ENCODE peak calls at places on chromosome 1, in nine cellular contexts. One of them, this sample, is unnamed.
A peak's percentile ranks its signal among the peaks of the same experiment; 100 is the strongest.

GRCh38 chr1:107273515-107273914 is 132.7 kb downstream of the NTNG1 start:
- DNase-seq in HCT116: no peak
- DNase-seq in endothelial cell of umbilical vein: no peak
- DNase-seq in tibial nerve: no peak
- DNase-seq in Peyer's patch: no peak
- DNase-seq in fibroblast of lung: peak; percentile 9
- DNase-seq in left lung: no peak
- DNase-seq in spleen: no peak
- DNase-seq in heart left ventricle: no peak
- DNase-seq in this sample: no peak

GRCh38 chr1:8348777-8349472 is 31.0 kb downstream of the SLC45A1 start:
- DNase-seq in left lung: no peak
- DNase-seq in endothelial cell of umbilical vein: peak; percentile 48
- DNase-seq in Peyer's patch: peak; percentile 81
- DNase-seq in spleen: peak; percentile 91
- DNase-seq in fibroblast of lung: peak; percentile 71
- DNase-seq in heart left ventricle: no peak
- DNase-seq in HCT116: peak; percentile 27
- DNase-seq in tibial nerve: peak; percentile 60
- DNase-seq in this sample: peak; percentile 75

GRCh38 chr1:6872573-6873261 is 87.5 kb downstream of the CAMTA1 start:
- DNase-seq in HCT116: no peak
- DNase-seq in endothelial cell of umbilical vein: no peak
- DNase-seq in left lung: no peak
- DNase-seq in Peyer's patch: no peak
- DNase-seq in heart left ventricle: no peak
- DNase-seq in spleen: no peak
- DNase-seq in tibial nerve: no peak
- DNase-seq in fibroblast of lung: peak; percentile 28
- DNase-seq in this sample: no peak

GRCh38 chr1:152566681-152567080 is at the start of gene LCE3E:
- DNase-seq in spleen: no peak
- DNase-seq in tibial nerve: no peak
- DNase-seq in HCT116: no peak
- DNase-seq in Peyer's patch: no peak
- DNase-seq in heart left ventricle: no peak
- DNase-seq in left lung: no peak
- DNase-seq in fibroblast of lung: no peak
- DNase-seq in endothelial cell of umbilical vein: no peak
- DNase-seq in this sample: no peak

GRCh38 chr1:32816676-32817158 is 441 bp downstream of the YARS1 start:
- DNase-seq in fibroblast of lung: peak; percentile 44
- DNase-seq in HCT116: no peak
- DNase-seq in heart left ventricle: no peak
- DNase-seq in tibial nerve: no peak
- DNase-seq in Peyer's patch: no peak
- DNase-seq in left lung: no peak
- DNase-seq in endothelial cell of umbilical vein: peak; percentile 67
- DNase-seq in spleen: no peak
- DNase-seq in this sample: peak; percentile 37

GRCh38 chr1:15696956-15697521 is 12.9 kb downstream of the PLEKHM2 start:
- DNase-seq in tibial nerve: no peak
- DNase-seq in heart left ventricle: no peak
- DNase-seq in endothelial cell of umbilical vein: no peak
- DNase-seq in HCT116: no peak
- DNase-seq in left lung: no peak
- DNase-seq in fibroblast of lung: no peak
- DNase-seq in Peyer's patch: no peak
- DNase-seq in spleen: peak; percentile 81
- DNase-seq in this sample: no peak

GRCh38 chr1:168090395-168090794 is 46.3 kb downstream of the GPR161 start:
- DNase-seq in tibial nerve: no peak
- DNase-seq in Peyer's patch: no peak
- DNase-seq in HCT116: no peak
- DNase-seq in heart left ventricle: no peak
- DNase-seq in endothelial cell of umbilical vein: no peak
- DNase-seq in spleen: no peak
- DNase-seq in left lung: no peak
- DNase-seq in fibroblast of lung: no peak
- DNase-seq in this sample: no peak

GRCh38 chr1:96478228-96478627 is 243.4 kb upstream of the PTBP2 start:
- DNase-seq in heart left ventricle: no peak
- DNase-seq in endothelial cell of umbilical vein: no peak
- DNase-seq in fibroblast of lung: no peak
- DNase-seq in Peyer's patch: no peak
- DNase-seq in tibial nerve: no peak
- DNase-seq in spleen: no peak
- DNase-seq in left lung: no peak
- DNase-seq in HCT116: no peak
- DNase-seq in this sample: no peak

GRCh38 chr1:1219341-1219740 is 5.4 kb upstream of the TNFRSF4 start:
- DNase-seq in endothelial cell of umbilical vein: no peak
- DNase-seq in tibial nerve: no peak
- DNase-seq in fibroblast of lung: no peak
- DNase-seq in heart left ventricle: no peak
- DNase-seq in spleen: no peak
- DNase-seq in HCT116: no peak
- DNase-seq in Peyer's patch: no peak
- DNase-seq in left lung: no peak
- DNase-seq in this sample: no peak

GRCh38 chr1:162131405-162132321 is 62.2 kb downstream of the NOS1AP start:
- DNase-seq in heart left ventricle: no peak
- DNase-seq in endothelial cell of umbilical vein: no peak
- DNase-seq in left lung: no peak
- DNase-seq in fibroblast of lung: no peak
- DNase-seq in spleen: no peak
- DNase-seq in Peyer's patch: no peak
- DNase-seq in HCT116: no peak
- DNase-seq in tibial nerve: no peak
- DNase-seq in this sample: peak; percentile 49

GRCh38 chr1:97565886-97566285 is 354.9 kb downstream of the DPYD start:
- DNase-seq in tibial nerve: no peak
- DNase-seq in spleen: no peak
- DNase-seq in fibroblast of lung: no peak
- DNase-seq in HCT116: no peak
- DNase-seq in Peyer's patch: no peak
- DNase-seq in heart left ventricle: no peak
- DNase-seq in left lung: no peak
- DNase-seq in endothelial cell of umbilical vein: no peak
- DNase-seq in this sample: no peak

GRCh38 chr1:228394571-228395394 is 11.9 kb downstream of the TRIM11 start:
- DNase-seq in HCT116: no peak
- DNase-seq in tibial nerve: no peak
- DNase-seq in fibroblast of lung: no peak
- DNase-seq in Peyer's patch: peak; percentile 43
- DNase-seq in heart left ventricle: peak; percentile 60
- DNase-seq in endothelial cell of umbilical vein: no peak
- DNase-seq in left lung: peak; percentile 31
- DNase-seq in spleen: peak; percentile 74
- DNase-seq in this sample: no peak

GRCh38 chr1:228392111-228392936 is 14.3 kb downstream of the TRIM11 start:
- DNase-seq in tibial nerve: no peak
- DNase-seq in HCT116: no peak
- DNase-seq in spleen: peak; percentile 46
- DNase-seq in fibroblast of lung: no peak
- DNase-seq in Peyer's patch: peak; percentile 24
- DNase-seq in left lung: peak; percentile 13
- DNase-seq in endothelial cell of umbilical vein: no peak
- DNase-seq in heart left ventricle: peak; percentile 35
- DNase-seq in this sample: no peak

GRCh38 chr1:228393811-228394570 is 12.6 kb downstream of the TRIM11 start:
- DNase-seq in fibroblast of lung: no peak
- DNase-seq in heart left ventricle: peak; percentile 49
- DNase-seq in Peyer's patch: peak; percentile 49
- DNase-seq in left lung: peak; percentile 17
- DNase-seq in spleen: peak; percentile 58
- DNase-seq in HCT116: no peak
- DNase-seq in tibial nerve: no peak
- DNase-seq in endothelial cell of umbilical vein: no peak
- DNase-seq in this sample: no peak

GRCh38 chr1:228391411-228392020 is 15.1 kb downstream of the TRIM11 start:
- DNase-seq in left lung: peak; percentile 24
- DNase-seq in Peyer's patch: peak; percentile 37
- DNase-seq in endothelial cell of umbilical vein: no peak
- DNase-seq in heart left ventricle: peak; percentile 58
- DNase-seq in HCT116: no peak
- DNase-seq in fibroblast of lung: no peak
- DNase-seq in tibial nerve: no peak
- DNase-seq in spleen: peak; percentile 64
- DNase-seq in this sample: no peak

DNA sequence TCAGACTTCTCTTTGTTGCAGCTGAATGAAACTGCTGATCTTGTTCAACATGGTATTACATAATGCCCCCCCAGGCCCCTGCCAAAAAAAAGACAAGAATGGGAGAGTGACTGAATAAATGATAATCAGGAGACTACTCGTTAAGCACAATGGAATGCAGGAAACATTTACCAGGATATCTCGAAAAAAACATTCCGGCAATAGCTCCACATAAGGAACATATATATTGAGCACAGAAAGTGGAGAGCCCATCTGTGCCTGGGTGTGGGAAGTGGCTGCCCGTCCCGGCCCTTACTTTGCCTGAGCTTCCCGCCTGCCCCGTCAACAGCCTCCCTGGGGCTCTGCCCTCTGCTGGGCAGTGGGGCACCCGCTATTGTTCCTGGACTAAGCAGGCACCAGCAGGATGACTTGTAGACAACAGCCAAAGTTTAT is 13.4 kb downstream of the TRIM11 start:
- DNase-seq in spleen: peak; percentile 77
- DNase-seq in left lung: peak; percentile 35
- DNase-seq in tibial nerve: peak; percentile 56
- DNase-seq in HCT116: no peak
- DNase-seq in fibroblast of lung: peak; percentile 77
- DNase-seq in endothelial cell of umbilical vein: peak; percentile 75
- DNase-seq in Peyer's patch: peak; percentile 62
- DNase-seq in heart left ventricle: peak; percentile 70
- DNase-seq in this sample: peak; percentile 35
- TF ChIP-seq CTCF in spleen: peak; percentile 59
- TF ChIP-seq CTCF in left lung: no peak
- TF ChIP-seq CTCF in tibial nerve: peak; percentile 46
- TF ChIP-seq CTCF in HCT116: peak; percentile 78
- TF ChIP-seq CTCF in fibroblast of lung: peak; percentile 66
- TF ChIP-seq CTCF in endothelial cell of umbilical vein: peak; percentile 69
- TF ChIP-seq CTCF in Peyer's patch: no peak
- TF ChIP-seq CTCF in heart left ventricle: peak; percentile 52
- TF ChIP-seq CTCF in this sample: peak; percentile 34

GRCh38 chr1:227654431-227654830 is 80.7 kb downstream of the JMJD4 start:
- DNase-seq in tibial nerve: no peak
- DNase-seq in HCT116: no peak
- DNase-seq in Peyer's patch: no peak
- DNase-seq in spleen: no peak
- DNase-seq in heart left ventricle: no peak
- DNase-seq in fibroblast of lung: peak; percentile 2
- DNase-seq in left lung: no peak
- DNase-seq in endothelial cell of umbilical vein: peak; percentile 10
- DNase-seq in this sample: no peak
- H3K9me3 ChIP-seq in tibial nerve: peaks cover 100% of the 10 kb centered on the region
- H3K9me3 ChIP-seq in HCT116: peaks cover 43% of the 10 kb centered on the region
- H3K9me3 ChIP-seq in Peyer's patch: peaks cover 97% of the 10 kb centered on the region
- H3K9me3 ChIP-seq in spleen: peaks cover 100% of the 10 kb centered on the region
- H3K9me3 ChIP-seq in heart left ventricle: peaks cover 66% of the 10 kb centered on the region
- H3K9me3 ChIP-seq in fibroblast of lung: peaks cover 5% of the 10 kb centered on the region
- H3K9me3 ChIP-seq in left lung: peaks cover 100% of the 10 kb centered on the region
- H3K9me3 ChIP-seq in endothelial cell of umbilical vein: peaks cover 32% of the 10 kb centered on the region
- H3K9me3 ChIP-seq in this sample: peaks cover 88% of the 10 kb centered on the region

GRCh38 chr1:205192287-205192686 is 19.2 kb downstream of the DSTYK start:
- DNase-seq in tibial nerve: no peak
- DNase-seq in HCT116: no peak
- DNase-seq in Peyer's patch: no peak
- DNase-seq in fibroblast of lung: no peak
- DNase-seq in heart left ventricle: no peak
- DNase-seq in left lung: no peak
- DNase-seq in spleen: no peak
- DNase-seq in endothelial cell of umbilical vein: no peak
- DNase-seq in this sample: no peak
- H3K27me3 ChIP-seq in tibial nerve: no peaks in the 10 kb centered on the region
- H3K27me3 ChIP-seq in HCT116: no peaks in the 10 kb centered on the region
- H3K27me3 ChIP-seq in Peyer's patch: no peaks in the 10 kb centered on the region
- H3K27me3 ChIP-seq in fibroblast of lung: no peaks in the 10 kb centered on the region
- H3K27me3 ChIP-seq in heart left ventricle: no peaks in the 10 kb centered on the region
- H3K27me3 ChIP-seq in left lung: no peaks in the 10 kb centered on the region
- H3K27me3 ChIP-seq in spleen: no peaks in the 10 kb centered on the region
- H3K27me3 ChIP-seq in endothelial cell of umbilical vein: no peaks in the 10 kb centered on the region
- H3K27me3 ChIP-seq in this sample: no peaks in the 10 kb centered on the region

GRCh38 chr1:246641394-246641793 is 75.1 kb downstream of the CNST start:
- DNase-seq in spleen: no peak
- DNase-seq in HCT116: no peak
- DNase-seq in fibroblast of lung: no peak
- DNase-seq in left lung: no peak
- DNase-seq in heart left ventricle: no peak
- DNase-seq in tibial nerve: no peak
- DNase-seq in endothelial cell of umbilical vein: no peak
- DNase-seq in Peyer's patch: no peak
- DNase-seq in this sample: no peak

GRCh38 chr1:246651012-246651411 is 73.2 kb upstream of the SCCPDH start:
- DNase-seq in tibial nerve: no peak
- DNase-seq in spleen: no peak
- DNase-seq in HCT116: no peak
- DNase-seq in left lung: no peak
- DNase-seq in Peyer's patch: no peak
- DNase-seq in fibroblast of lung: no peak
- DNase-seq in endothelial cell of umbilical vein: peak; percentile 26
- DNase-seq in heart left ventricle: no peak
- DNase-seq in this sample: no peak

GRCh38 chr1:246647513-246647912 is 76.7 kb upstream of the SCCPDH start:
- DNase-seq in left lung: no peak
- DNase-seq in heart left ventricle: no peak
- DNase-seq in spleen: no peak
- DNase-seq in fibroblast of lung: no peak
- DNase-seq in tibial nerve: no peak
- DNase-seq in HCT116: no peak
- DNase-seq in endothelial cell of umbilical vein: no peak
- DNase-seq in Peyer's patch: no peak
- DNase-seq in this sample: no peak

GRCh38 chr1:246642719-246643118 is 76.5 kb downstream of the CNST start:
- DNase-seq in HCT116: no peak
- DNase-seq in endothelial cell of umbilical vein: no peak
- DNase-seq in tibial nerve: no peak
- DNase-seq in fibroblast of lung: no peak
- DNase-seq in spleen: no peak
- DNase-seq in Peyer's patch: no peak
- DNase-seq in heart left ventricle: no peak
- DNase-seq in left lung: no peak
- DNase-seq in this sample: no peak

GRCh38 chr1:246647113-246647512 is 77.1 kb upstream of the SCCPDH start:
- DNase-seq in HCT116: no peak
- DNase-seq in heart left ventricle: peak; percentile 81
- DNase-seq in Peyer's patch: peak; percentile 61
- DNase-seq in endothelial cell of umbilical vein: no peak
- DNase-seq in left lung: no peak
- DNase-seq in tibial nerve: peak; percentile 12
- DNase-seq in spleen: no peak
- DNase-seq in fibroblast of lung: peak; percentile 73
- DNase-seq in this sample: peak; percentile 41
- TF ChIP-seq CTCF in HCT116: peak; percentile 22
- TF ChIP-seq CTCF in heart left ventricle: peak; percentile 63
- TF ChIP-seq CTCF in Peyer's patch: no peak
- TF ChIP-seq CTCF in endothelial cell of umbilical vein: no peak
- TF ChIP-seq CTCF in left lung: no peak
- TF ChIP-seq CTCF in tibial nerve: peak; percentile 29
- TF ChIP-seq CTCF in spleen: no peak
- TF ChIP-seq CTCF in fibroblast of lung: peak; percentile 77
- TF ChIP-seq CTCF in this sample: peak; percentile 29

GRCh38 chr1:186483561-186483960 is 22.6 kb upstream of the PDC start:
- DNase-seq in left lung: no peak
- DNase-seq in tibial nerve: no peak
- DNase-seq in fibroblast of lung: no peak
- DNase-seq in Peyer's patch: no peak
- DNase-seq in HCT116: no peak
- DNase-seq in heart left ventricle: no peak
- DNase-seq in endothelial cell of umbilical vein: peak; percentile 31
- DNase-seq in spleen: no peak
- DNase-seq in this sample: no peak
- H3K9me3 ChIP-seq in left lung: no peaks in the 10 kb centered on the region
- H3K9me3 ChIP-seq in tibial nerve: no peaks in the 10 kb centered on the region
- H3K9me3 ChIP-seq in fibroblast of lung: no peaks in the 10 kb centered on the region
- H3K9me3 ChIP-seq in Peyer's patch: no peaks in the 10 kb centered on the region
- H3K9me3 ChIP-seq in HCT116: no peaks in the 10 kb centered on the region
- H3K9me3 ChIP-seq in heart left ventricle: no peaks in the 10 kb centered on the region
- H3K9me3 ChIP-seq in endothelial cell of umbilical vein: no peaks in the 10 kb centered on the region
- H3K9me3 ChIP-seq in spleen: no peaks in the 10 kb centered on the region
- H3K9me3 ChIP-seq in this sample: no peaks in the 10 kb centered on the region